ENCODE peak calls at places on chromosomes 2 and 18, in eight cellular contexts. Z is thoracic aorta; B is heart right ventricle; K is IMR-90; W is GM23248; U is stomach; T is HAP-1; A is CD4-positive, alpha-beta memory T cell. H is an unnamed sample.

GRCh38 chr2:68811364-68811763 is 59.8 kb downstream of the BMP10 start:
- DNase-seq in K (peak; percentile 23), B (peak; percentile 55), T (no peak), A (no peak), U (no peak), Z (peak; percentile 27), W (peak; percentile 33), H (peak; percentile 47)

GRCh38 chr2:98806266-98806697 is 75.3 kb upstream of the MGAT4A start:
- DNase-seq in A (no peak), K (no peak), T (no peak), Z (peak; percentile 53), B (peak; percentile 83), W (peak; percentile 12), U (peak; percentile 92), H (peak; percentile 98)

GRCh38 chr2:226791487-226792081 is 8.0 kb downstream of the IRS1 start:
- DNase-seq in K (peak; percentile 75), A (peak; percentile 96), B (peak; percentile 90), W (peak; percentile 96), Z (peak; percentile 47), U (peak; percentile 92), T (peak; percentile 82), H (peak; percentile 93)

GRCh38 chr2:46412010-46412409 is 67.4 kb upstream of the TMEM247 start:
- DNase-seq in Z (no peak), T (no peak), K (no peak), A (no peak), B (no peak), W (no peak), U (no peak), H (no peak)

GRCh38 chr18:43661570-43661969 is 384.3 kb upstream of the SYT4 start:
- DNase-seq in T (peak; percentile 70), B (no peak), W (peak; percentile 71), U (no peak), K (peak; percentile 83), A (no peak), Z (no peak), H (peak; percentile 8)

GRCh38 chr2:157761520-157761919 is 114.6 kb downstream of the ACVR1 start:
- DNase-seq in A (no peak), K (peak; percentile 59), Z (no peak), U (no peak), W (peak; percentile 40), T (no peak), B (no peak), H (no peak)

GRCh38 chr2:2796207-2796606 is 465.1 kb upstream of the MYT1L start:
- DNase-seq in A (no peak), W (no peak), T (no peak), Z (no peak), U (no peak), B (no peak), K (no peak), H (no peak)

GRCh38 chr2:237901932-237902846 is 42.8 kb downstream of the RAMP1 start:
- DNase-seq in U (no peak), K (no peak), T (no peak), B (no peak), A (no peak), W (peak; percentile 12), Z (no peak), H (no peak)

GRCh38 chr2:162327134-162327769 is 8.8 kb upstream of the IFIH1 start:
- DNase-seq in K (no peak), W (peak; percentile 33), U (no peak), Z (no peak), A (no peak), B (no peak), T (no peak), H (no peak)

GRCh38 chr2:169676357-169676756 is 17.8 kb downstream of the CFAP210 start:
- DNase-seq in T (peak; percentile 19), U (no peak), A (no peak), W (no peak), B (no peak), Z (no peak), K (no peak), H (no peak)

GRCh38 chr2:241904791-241905710 is 35.5 kb downstream of the RTP5 start:
- DNase-seq in U (peak; percentile 23), W (no peak), A (no peak), K (no peak), B (no peak), T (no peak), Z (no peak), H (no peak)

GRCh38 chr2:9085353-9085752 is 81.9 kb upstream of the MBOAT2 start:
- DNase-seq in Z (no peak), K (no peak), A (no peak), U (no peak), W (peak; percentile 36), B (no peak), T (no peak), H (no peak)

GRCh38 chr2:33322099-33322498 is 154.3 kb upstream of the RASGRP3 start:
- DNase-seq in T (no peak), U (no peak), A (no peak), B (peak; percentile 40), Z (no peak), K (peak; percentile 80), W (peak; percentile 73), H (no peak)

GRCh38 chr2:232696609-232697058 is 497 bp upstream of the GIGYF2 start:
- DNase-seq in T (no peak), K (no peak), W (no peak), Z (no peak), A (no peak), B (no peak), U (no peak), H (no peak)

GRCh38 chr2:236852100-236852976 is 233.4 kb upstream of the COPS8 start:
- DNase-seq in U (no peak), K (no peak), T (no peak), Z (no peak), B (peak; percentile 40), W (no peak), A (no peak), H (no peak)

GRCh38 chr18:62485684-62486083 is 37.1 kb upstream of the ZCCHC2 start:
- DNase-seq in W (peak; percentile 90), A (no peak), B (no peak), U (peak; percentile 42), T (no peak), Z (no peak), K (peak; percentile 76), H (peak; percentile 67)

GRCh38 chr2:74864728-74865722 is 31.1 kb downstream of the HK2 start:
- DNase-seq in T (no peak), A (no peak), K (peak; percentile 70), B (no peak), U (no peak), W (peak; percentile 65), Z (no peak), H (peak; percentile 27)

GRCh38 chr2:217948341-217948791 is 54.4 kb downstream of the TNS1 start:
- DNase-seq in K (no peak), A (no peak), W (no peak), T (no peak), B (no peak), Z (no peak), U (no peak), H (no peak)

GRCh38 chr2:217950401-217950871 is 52.4 kb downstream of the TNS1 start:
- DNase-seq in A (no peak), T (no peak), W (no peak), Z (no peak), K (no peak), B (peak; percentile 40), U (peak; percentile 27), H (peak; percentile 41)

GRCh38 chr2:217947341-217948316 is 55.2 kb downstream of the TNS1 start:
- DNase-seq in A (no peak), Z (no peak), K (no peak), B (no peak), U (peak; percentile 28), W (no peak), T (no peak), H (peak; percentile 56)

GRCh38 chr2:217949448-217949847 is 53.3 kb downstream of the TNS1 start:
- DNase-seq in B (no peak), K (no peak), U (no peak), W (no peak), T (no peak), A (no peak), Z (no peak), H (no peak)

GRCh38 chr2:217948897-217949296 is 53.9 kb downstream of the TNS1 start:
- DNase-seq in B (no peak), A (no peak), K (no peak), U (no peak), Z (no peak), W (no peak), T (no peak), H (no peak)
- H3K4me1 ChIP-seq in B (peaks cover 52% of the 10 kb centered on the region), A (no peaks in the 10 kb centered on the region), K (peaks cover 23% of the 10 kb centered on the region), U (peaks cover 36% of the 10 kb centered on the region), Z (peaks cover 96% of the 10 kb centered on the region), W (peaks cover 33% of the 10 kb centered on the region), T (no peaks in the 10 kb centered on the region), H (peaks cover 51% of the 10 kb centered on the region)

GRCh38 chr2:127647242-127648190 is 1.6 kb downstream of the GPR17 start:
- DNase-seq in B (peak; percentile 64), T (no peak), K (peak; percentile 25), W (peak; percentile 83), Z (no peak), A (no peak), U (no peak), H (no peak)
- H3K4me1 ChIP-seq in B (peaks cover 56% of the 10 kb centered on the region), T (no peaks in the 10 kb centered on the region), K (peaks cover 7% of the 10 kb centered on the region), W (peaks cover 7% of the 10 kb centered on the region), Z (peaks cover 76% of the 10 kb centered on the region), A (peaks cover 9% of the 10 kb centered on the region), U (peaks cover 16% of the 10 kb centered on the region), H (peaks cover 45% of the 10 kb centered on the region)

DNA sequence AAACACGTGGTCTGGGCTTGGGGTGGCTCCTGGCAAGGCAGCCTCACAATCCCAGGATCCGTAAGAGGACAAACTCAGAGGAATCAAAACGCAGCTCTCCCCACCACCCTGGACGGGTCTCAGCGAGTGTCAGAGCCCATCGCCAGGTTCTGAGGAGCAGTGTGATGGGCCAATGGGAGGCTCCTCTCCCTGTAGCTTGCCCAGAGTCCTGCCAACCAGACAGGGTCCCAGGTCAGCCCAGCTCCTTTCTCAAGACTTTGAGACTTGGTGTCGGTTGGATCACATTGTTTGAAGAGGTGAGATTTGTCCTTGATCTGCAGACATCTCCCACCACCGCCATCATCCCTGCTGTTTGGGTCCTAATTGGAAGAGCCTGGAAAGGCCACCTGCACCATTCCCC is 50.4 kb downstream of the GLI2 start:
- DNase-seq in W (no peak), B (no peak), Z (no peak), U (no peak), K (no peak), T (no peak), A (no peak), H (no peak)
- H3K4me1 ChIP-seq in W (peaks cover 9% of the 10 kb centered on the region), B (peaks cover 5% of the 10 kb centered on the region), Z (peaks cover 14% of the 10 kb centered on the region), U (peaks cover 12% of the 10 kb centered on the region), K (peaks cover 28% of the 10 kb centered on the region), T (peaks cover 8% of the 10 kb centered on the region), A (no peaks in the 10 kb centered on the region), H (no peaks in the 10 kb centered on the region)

DNA sequence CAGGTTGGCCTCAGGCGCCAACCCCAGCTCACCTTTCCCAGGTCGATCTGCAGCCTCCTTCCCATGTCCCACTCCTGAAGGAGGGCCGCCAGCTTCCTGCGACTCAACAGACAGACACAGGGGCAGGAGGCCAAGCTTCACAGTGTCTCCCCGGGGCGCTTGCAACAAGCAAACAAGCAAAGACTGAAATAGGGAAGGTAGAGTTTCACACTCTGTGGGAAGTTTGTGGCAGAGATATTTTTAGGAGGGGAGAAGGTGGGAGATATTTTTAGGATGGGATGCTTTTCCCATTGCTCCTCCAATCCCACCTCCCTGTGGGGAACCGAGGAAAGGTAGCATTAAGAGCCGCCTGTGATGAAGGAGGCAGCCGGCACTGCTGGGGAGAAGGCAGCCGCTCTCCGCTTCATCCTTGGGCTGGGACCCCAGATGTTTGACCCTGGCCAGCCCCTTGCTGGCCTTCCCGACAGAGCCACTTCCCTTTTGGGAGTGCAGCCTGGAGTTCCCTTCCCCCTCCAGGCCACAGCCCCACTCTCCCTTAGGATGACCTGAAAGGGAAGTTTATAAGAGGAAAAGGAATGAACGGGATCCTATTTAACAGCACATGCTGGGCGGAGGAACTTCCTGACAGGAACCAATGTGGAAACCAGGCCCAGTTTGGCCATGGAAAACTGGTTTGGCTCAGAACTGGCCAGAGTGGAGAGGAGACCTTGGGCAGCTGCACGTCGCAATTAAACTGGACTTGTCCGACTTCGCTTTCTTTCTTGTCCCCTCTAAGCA is 142.2 kb upstream of the SMAD2 start:
- DNase-seq in A (no peak), B (peak; percentile 27), K (no peak), U (no peak), Z (no peak), T (no peak), W (peak; percentile 53), H (no peak)
- H3K4me1 ChIP-seq in A (no peaks in the 10 kb centered on the region), B (peaks cover 11% of the 10 kb centered on the region), K (no peaks in the 10 kb centered on the region), U (peaks cover 8% of the 10 kb centered on the region), Z (no peaks in the 10 kb centered on the region), T (no peaks in the 10 kb centered on the region), W (peaks cover 10% of the 10 kb centered on the region), H (peaks cover 17% of the 10 kb centered on the region)